ENCODE peak calls at places on chromosomes 2 and 18, in nine cellular contexts. V, F, N, O, W, U, S, B and G are unnamed samples. For H3K4me1, the result is how much of the 10 kb centered on the place peaks cover.

GRCh38 chr2:88757025-88757424 is 65.6 kb downstream of the RPIA start:
- DNase-seq in F (no peak), N (no peak), B (no peak), V (no peak), U (no peak), W (no peak), S (no peak), O (no peak), G (no peak)

GRCh38 chr2:116250376-116250775 is 1564.1 kb upstream of the DDX18 start:
- DNase-seq in S (no peak), F (no peak), N (no peak), V (no peak), W (no peak), O (no peak), B (no peak), U (no peak), G (no peak)

GRCh38 chr2:133266075-133266925 is 302.0 kb downstream of the NCKAP5 start:
- DNase-seq in N (no peak), U (no peak), O (no peak), B (peak), F (peak), W (peak), S (peak), V (peak), G (peak)

GRCh38 chr2:42984081-42984480 is 191.7 kb upstream of the HAAO start:
- DNase-seq in O (no peak), W (no peak), S (no peak), N (no peak), B (peak), F (peak), V (no peak), U (no peak), G (no peak)

GRCh38 chr2:43186679-43187374 is 39.6 kb downstream of the ZFP36L2 start:
- DNase-seq in N (no peak), B (no peak), W (no peak), S (no peak), O (no peak), V (no peak), F (no peak), U (no peak), G (no peak)

GRCh38 chr2:165682546-165682945 is 111.5 kb downstream of the GALNT3 start:
- DNase-seq in F (no peak), V (no peak), O (no peak), U (no peak), S (no peak), W (no peak), N (no peak), B (no peak), G (no peak)

GRCh38 chr2:30481323-30481800 is 34.3 kb downstream of the LCLAT1 start:
- DNase-seq in V (no peak), U (no peak), B (peak), S (peak), N (no peak), W (no peak), F (no peak), O (no peak), G (no peak)

GRCh38 chr2:230798769-230799399 is 65.9 kb upstream of the ITM2C start:
- DNase-seq in U (peak), N (no peak), F (peak), V (peak), W (peak), S (peak), B (no peak), O (peak), G (peak)

GRCh38 chr2:232563580-232563979 is 13.1 kb downstream of the EIF4E2 start:
- DNase-seq in U (no peak), F (no peak), W (peak), S (peak), O (no peak), V (no peak), N (no peak), B (no peak), G (peak)

GRCh38 chr2:135150711-135151110 is 98.6 kb downstream of the RAB3GAP1 start:
- DNase-seq in V (no peak), S (no peak), U (no peak), N (no peak), W (no peak), O (no peak), B (no peak), F (no peak), G (no peak)

GRCh38 chr2:159592446-159592845 is 23.9 kb downstream of the BAZ2B start:
- DNase-seq in W (no peak), S (no peak), U (no peak), N (no peak), F (no peak), V (no peak), O (no peak), B (no peak), G (no peak)

GRCh38 chr2:187842978-187843847 is 289.0 kb upstream of the TFPI start:
- DNase-seq in U (no peak), N (peak), F (peak), S (peak), W (peak), V (peak), B (no peak), O (no peak), G (peak)

GRCh38 chr2:105919191-105919811 is 174.6 kb downstream of the NCK2 start:
- DNase-seq in O (no peak), F (no peak), W (no peak), V (no peak), N (peak), S (peak), U (no peak), B (peak), G (no peak)

GRCh38 chr2:182038579-182038978 is 52.9 kb downstream of the PPP1R1C start:
- DNase-seq in F (no peak), S (peak), N (peak), O (no peak), V (peak), W (peak), B (no peak), U (no peak), G (peak)

GRCh38 chr2:234974501-234975385 is 22.9 kb downstream of the SH3BP4 start:
- DNase-seq in F (no peak), O (no peak), N (no peak), W (peak), U (peak), V (peak), S (peak), B (peak), G (peak)

GRCh38 chr18:50973367-50974126 is 5.7 kb downstream of the ELAC1 start:
- DNase-seq in N (no peak), W (peak), S (peak), O (no peak), F (no peak), V (no peak), B (no peak), U (no peak), G (peak)

GRCh38 chr2:54757496-54757895 is 34.0 kb downstream of the EML6 start:
- DNase-seq in V (no peak), S (peak), B (no peak), O (no peak), U (no peak), N (no peak), F (no peak), W (peak), G (no peak)

GRCh38 chr2:238484522-238485452 is 58.1 kb downstream of the ASB1 start:
- DNase-seq in U (no peak), F (no peak), B (no peak), N (no peak), O (no peak), S (no peak), W (no peak), V (no peak), G (no peak)

GRCh38 chr2:217858519-217859466 is 144.0 kb downstream of the TNS1 start:
- DNase-seq in F (peak), S (peak), N (no peak), U (peak), B (peak), O (no peak), W (peak), V (peak), G (peak)

GRCh38 chr2:174012347-174013309 is 47.5 kb upstream of the SP3 start:
- DNase-seq in F (no peak), U (peak), S (peak), V (no peak), N (no peak), B (peak), W (peak), O (peak), G (no peak)

GRCh38 chr2:179749210-179749609 is 112.2 kb downstream of the ZNF385B start:
- DNase-seq in U (no peak), F (no peak), O (no peak), W (peak), B (no peak), V (no peak), S (peak), N (no peak), G (peak)

GRCh38 chr2:168244318-168244717 is 3.1 kb downstream of the STK39 start:
- DNase-seq in W (no peak), N (no peak), B (peak), U (peak), S (no peak), O (peak), F (no peak), V (peak), G (peak)

GRCh38 chr18:60182223-60182622 is 190.4 kb downstream of the MC4R start:
- DNase-seq in O (no peak), N (no peak), U (no peak), W (no peak), B (no peak), V (no peak), F (no peak), S (no peak), G (no peak)

GRCh38 chr2:224442092-224442999 is 40.4 kb upstream of the FAM124B start:
- DNase-seq in O (no peak), N (no peak), W (peak), S (peak), V (peak), U (no peak), F (no peak), B (peak), G (peak)

GRCh38 chr2:32931945-32932709 is 14.6 kb upstream of the LTBP1 start:
- DNase-seq in U (no peak), N (no peak), O (no peak), W (no peak), S (no peak), F (no peak), B (no peak), V (peak), G (no peak)

GRCh38 chr2:219384872-219385271 is 2.8 kb downstream of the DNPEP start:
- DNase-seq in W (no peak), N (no peak), B (no peak), S (no peak), F (no peak), O (no peak), U (no peak), V (no peak), G (no peak)

GRCh38 chr18:5626130-5626880 is 82.5 kb upstream of the EPB41L3 start:
- DNase-seq in V (no peak), W (no peak), U (no peak), S (no peak), B (no peak), O (no peak), F (no peak), N (no peak), G (no peak)

GRCh38 chr18:75276813-75277628 is 66.4 kb downstream of the TSHZ1 start:
- DNase-seq in O (no peak), B (no peak), S (peak), U (no peak), W (peak), F (no peak), V (no peak), N (no peak), G (peak)

GRCh38 chr2:230582851-230583283 is 129.8 kb upstream of the CAB39 start:
- DNase-seq in V (no peak), O (no peak), B (no peak), U (no peak), N (no peak), W (no peak), F (no peak), S (peak), G (no peak)

GRCh38 chr2:236273126-236273525 is 8.9 kb upstream of the ASB18 start:
- DNase-seq in O (no peak), N (no peak), B (no peak), U (no peak), V (no peak), F (no peak), S (no peak), W (no peak), G (no peak)

GRCh38 chr18:26536664-26537063 is 11.7 kb downstream of the KCTD1 start:
- DNase-seq in S (peak), B (no peak), W (no peak), F (no peak), U (no peak), V (no peak), N (no peak), O (no peak), G (no peak)

DNA sequence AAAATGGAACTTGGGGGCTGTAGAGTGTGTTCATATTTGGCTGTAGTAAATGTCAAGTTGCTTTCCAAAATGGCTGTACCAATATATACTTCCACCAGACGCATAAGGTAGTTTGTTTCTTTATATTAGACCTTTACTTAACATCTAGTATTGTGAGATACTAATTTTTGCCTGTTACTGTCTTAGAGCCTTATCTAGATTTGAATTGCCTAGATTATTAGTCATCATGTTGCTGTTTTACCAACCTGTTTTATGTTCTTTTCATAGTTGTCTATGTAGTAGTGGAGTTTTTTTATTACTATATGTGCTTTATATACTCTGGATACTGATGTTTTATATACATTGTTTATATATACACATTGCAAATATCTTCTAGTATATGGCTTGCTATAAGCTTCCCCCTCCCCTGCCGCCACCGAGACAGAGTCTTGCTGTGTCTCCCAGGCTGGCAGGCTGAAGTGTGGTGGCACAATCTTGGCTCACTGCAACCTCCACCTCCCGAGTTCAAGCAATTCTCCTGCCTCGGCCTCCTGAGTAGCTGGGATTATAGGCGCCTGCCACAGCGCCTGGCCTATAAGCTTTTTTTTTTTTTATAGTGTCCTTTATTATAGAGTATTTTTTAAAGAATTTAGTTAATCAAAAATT is 18.9 kb downstream of the SLC39A10 start:
- DNase-seq in F (no peak), S (no peak), O (no peak), W (no peak), B (no peak), U (no peak), N (no peak), V (no peak), G (no peak)
- H3K4me1 ChIP-seq in F (under half), S (under half), O (under half), W (under half), B (under half), U (under half), N (under half), V (under half), G (under half)

DNA sequence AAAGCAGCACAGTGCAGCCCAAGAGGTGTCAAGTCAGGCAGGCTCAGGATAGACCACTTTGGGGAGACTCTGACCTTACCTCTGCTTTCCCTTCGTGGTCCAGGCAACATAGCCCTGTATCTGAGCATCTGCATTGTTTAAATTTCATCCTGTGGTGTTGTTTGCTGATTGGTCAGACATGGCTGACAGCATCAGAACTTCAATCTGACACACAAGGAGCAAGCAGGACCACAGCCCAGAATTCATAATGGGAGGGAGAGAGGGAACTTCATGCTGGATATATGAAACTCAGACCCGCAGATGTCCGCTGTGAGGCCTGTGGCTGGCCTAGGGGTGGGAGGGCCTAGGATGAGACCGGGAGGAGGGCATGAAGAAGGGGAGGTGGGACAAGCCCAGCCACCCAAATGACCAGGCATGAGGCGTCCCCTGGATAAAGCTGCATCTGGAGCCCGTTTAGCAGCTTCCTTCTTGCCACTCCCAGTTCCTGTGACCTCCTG is 285.6 kb downstream of the TCF4 start:
- DNase-seq in O (no peak), S (peak), F (no peak), B (no peak), U (no peak), W (peak), V (no peak), N (no peak), G (peak)
- H3K4me3 ChIP-seq in O (no peak), S (no peak), F (no peak), B (no peak), U (no peak), W (peak), V (no peak), N (no peak), G (peak)

DNA sequence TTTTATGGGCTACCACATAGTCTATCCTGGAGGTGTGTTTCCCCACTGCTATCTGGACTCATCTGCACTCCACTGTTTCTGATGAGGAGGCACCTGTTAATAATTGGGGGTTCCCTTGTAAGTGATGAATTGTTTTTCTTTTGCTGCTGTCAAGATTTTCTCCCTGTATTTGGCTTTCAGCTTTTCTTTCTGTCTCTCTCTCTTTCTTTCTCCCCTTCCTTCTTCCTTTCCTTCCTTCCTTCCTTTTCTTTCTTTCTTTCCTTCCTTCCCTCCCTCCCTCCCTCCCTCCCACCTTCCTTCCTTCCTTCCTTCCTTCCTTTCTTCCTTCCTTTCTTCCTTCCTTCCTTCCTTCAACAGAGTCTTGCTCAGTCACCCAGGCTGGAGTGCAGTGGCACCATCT is 9.2 kb downstream of the GNLY start:
- DNase-seq in O (no peak), F (no peak), S (no peak), U (no peak), V (peak), B (no peak), N (no peak), W (no peak), G (no peak)
- H3K4me1 ChIP-seq in O (under half), F (under half), S (under half), U (under half), V (under half), B (under half), N (under half), W (under half), G (half or more)

GRCh38 chr2:104863585-104864279 is 9.8 kb downstream of the POU3F3 start:
- DNase-seq in F (no peak), V (no peak), B (no peak), N (no peak), O (no peak), S (peak), U (no peak), W (no peak), G (no peak)

GRCh38 chr2:104863229-104863584 is 9.3 kb downstream of the POU3F3 start:
- DNase-seq in U (no peak), F (no peak), O (no peak), V (no peak), W (no peak), B (no peak), S (no peak), N (no peak), G (no peak)

GRCh38 chr2:104864280-104864599 is 10.3 kb downstream of the POU3F3 start:
- DNase-seq in S (no peak), O (no peak), W (no peak), U (no peak), F (no peak), B (no peak), V (no peak), N (no peak), G (no peak)

GRCh38 chr2:104861295-104862060 is 7.6 kb downstream of the POU3F3 start:
- DNase-seq in B (no peak), O (no peak), U (no peak), N (no peak), V (no peak), W (no peak), S (no peak), F (no peak), G (no peak)

GRCh38 chr2:104862061-104862941 is 8.4 kb downstream of the POU3F3 start:
- DNase-seq in N (no peak), B (no peak), U (no peak), F (no peak), S (peak), V (no peak), O (no peak), W (peak), G (no peak)
- H3K4me3 ChIP-seq in N (no peak), B (no peak), U (no peak), F (peak), S (no peak), V (peak), O (no peak), W (no peak), G (peak)

GRCh38 chr2:144630459-144631215 is 110.7 kb upstream of the ZEB2 start:
- DNase-seq in S (no peak), W (no peak), U (no peak), F (no peak), N (no peak), V (no peak), O (no peak), B (no peak), G (no peak)
- H3K4me1 ChIP-seq in S (under half), W (under half), U (under half), F (under half), N (under half), V (under half), O (under half), B (under half), G (under half)

GRCh38 chr2:127407661-127408003 is 10.6 kb upstream of the PROC start:
- DNase-seq in U (no peak), O (no peak), B (no peak), S (no peak), V (no peak), F (no peak), N (no peak), W (no peak), G (no peak)
- H3K4me3 ChIP-seq in U (peak), O (no peak), B (no peak), S (no peak), V (peak), F (peak), N (no peak), W (no peak), G (no peak)

GRCh38 chr2:200665626-200666453 is 80.0 kb downstream of the AOX1 start:
- DNase-seq in S (no peak), U (no peak), B (no peak), N (no peak), V (no peak), O (no peak), F (no peak), W (no peak), G (no peak)
- H3K4me1 ChIP-seq in S (under half), U (under half), B (under half), N (under half), V (under half), O (under half), F (under half), W (under half), G (under half)

DNA sequence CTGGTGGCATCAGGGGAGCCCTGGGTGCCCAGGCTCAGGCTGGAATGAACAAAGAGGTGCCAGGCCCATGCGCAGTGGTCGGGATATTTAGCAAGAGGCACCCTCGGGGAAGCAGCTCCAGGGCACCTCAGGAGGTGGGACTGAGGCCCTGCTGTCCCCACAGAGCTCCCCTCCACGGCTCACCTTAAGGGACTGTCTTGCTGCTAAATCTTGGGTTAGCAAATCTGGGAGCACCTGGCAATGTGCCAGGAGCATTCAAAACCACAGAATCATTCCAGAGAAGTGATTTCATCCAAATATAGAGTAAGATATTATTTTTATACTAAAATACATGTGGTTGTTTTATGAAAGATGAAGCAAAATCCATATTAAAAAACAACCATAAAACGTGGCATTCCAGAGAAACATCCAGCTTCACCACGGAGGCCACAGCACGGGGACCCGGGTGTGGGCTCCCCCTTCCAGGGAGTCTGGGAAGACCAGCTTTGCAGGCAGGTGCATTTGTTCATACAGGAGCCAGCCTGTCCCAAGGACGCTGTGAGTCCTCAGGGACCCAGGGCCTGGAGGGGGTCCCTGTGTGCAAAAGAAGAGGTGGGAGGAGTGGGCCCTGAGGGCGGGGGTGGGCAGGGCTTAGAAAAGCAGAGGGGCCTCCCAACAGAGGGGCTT is 16.3 kb downstream of the HS1BP3 start:
- DNase-seq in N (no peak), U (no peak), V (no peak), B (peak), O (no peak), W (peak), F (no peak), S (peak), G (peak)
- H3K4me3 ChIP-seq in N (no peak), U (no peak), V (no peak), B (no peak), O (no peak), W (no peak), F (no peak), S (no peak), G (no peak)